ENCODE peak calls at places on chromosomes 13 and 19, in four cellular contexts. One of them, this sample, is unnamed.
A peak's percentile ranks its signal among the peaks of the same experiment; 100 is the strongest.

GRCh38 chr19:33841685-33842084 is 45.0 kb downstream of the KCTD15 start:
- DNase-seq in bronchial epithelial cell: no peak
- DNase-seq in psoas muscle: no peak
- DNase-seq in hepatocyte: no peak
- DNase-seq in this sample: no peak

GRCh38 chr19:37941820-37942515 is 35.0 kb downstream of the SIPA1L3 start:
- DNase-seq in bronchial epithelial cell: no peak
- DNase-seq in psoas muscle: no peak
- DNase-seq in hepatocyte: peak; percentile 54
- DNase-seq in this sample: no peak

GRCh38 chr13:75803982-75804381 is 167.9 kb downstream of the LMO7 start:
- DNase-seq in bronchial epithelial cell: no peak
- DNase-seq in psoas muscle: no peak
- DNase-seq in hepatocyte: no peak
- DNase-seq in this sample: no peak

GRCh38 chr19:5054551-5055456 is 85.9 kb downstream of the KDM4B start:
- DNase-seq in bronchial epithelial cell: no peak
- DNase-seq in psoas muscle: peak; percentile 42
- DNase-seq in hepatocyte: no peak
- DNase-seq in this sample: no peak

GRCh38 chr13:24911135-24911524 is 147.2 kb downstream of the RNF17 start:
- DNase-seq in bronchial epithelial cell: peak; percentile 70
- DNase-seq in psoas muscle: no peak
- DNase-seq in hepatocyte: no peak
- DNase-seq in this sample: peak; percentile 59

GRCh38 chr13:71643466-71643865 is 223.5 kb downstream of the DACH1 start:
- DNase-seq in bronchial epithelial cell: no peak
- DNase-seq in psoas muscle: no peak
- DNase-seq in hepatocyte: no peak
- DNase-seq in this sample: no peak

GRCh38 chr13:50787316-50788195 is 55.9 kb downstream of the DLEU7 start:
- DNase-seq in bronchial epithelial cell: no peak
- DNase-seq in psoas muscle: no peak
- DNase-seq in hepatocyte: no peak
- DNase-seq in this sample: no peak

GRCh38 chr13:94967183-94968039 is 255.1 kb upstream of the SOX21 start:
- DNase-seq in bronchial epithelial cell: no peak
- DNase-seq in psoas muscle: no peak
- DNase-seq in hepatocyte: peak; percentile 66
- DNase-seq in this sample: peak; percentile 23

GRCh38 chr13:30194906-30195305 is 112.4 kb downstream of the KATNAL1 start:
- DNase-seq in bronchial epithelial cell: no peak
- DNase-seq in psoas muscle: no peak
- DNase-seq in hepatocyte: no peak
- DNase-seq in this sample: no peak

GRCh38 chr19:47241919-47242644 is 11.1 kb upstream of the BBC3 start:
- DNase-seq in bronchial epithelial cell: no peak
- DNase-seq in psoas muscle: no peak
- DNase-seq in hepatocyte: no peak
- DNase-seq in this sample: no peak

GRCh38 chr19:49148784-49149651 is 6.2 kb downstream of the HRC start:
- DNase-seq in bronchial epithelial cell: peak; percentile 88
- DNase-seq in psoas muscle: peak; percentile 97
- DNase-seq in hepatocyte: peak; percentile 100
- DNase-seq in this sample: peak; percentile 97

GRCh38 chr19:33458171-33458633 is 63.4 kb downstream of the PEPD start:
- DNase-seq in bronchial epithelial cell: no peak
- DNase-seq in psoas muscle: no peak
- DNase-seq in hepatocyte: no peak
- DNase-seq in this sample: no peak

GRCh38 chr19:35154535-35155406 is at the start of gene FXYD5:
- DNase-seq in bronchial epithelial cell: peak; percentile 69
- DNase-seq in psoas muscle: peak; percentile 74
- DNase-seq in hepatocyte: peak; percentile 86
- DNase-seq in this sample: peak; percentile 80

GRCh38 chr13:30457306-30457891 is 8.3 kb downstream of the HMGB1 start:
- DNase-seq in bronchial epithelial cell: no peak
- DNase-seq in psoas muscle: no peak
- DNase-seq in hepatocyte: no peak
- DNase-seq in this sample: no peak

GRCh38 chr19:14031719-14032480 is at the start of gene IL27RA:
- DNase-seq in bronchial epithelial cell: peak; percentile 13
- DNase-seq in psoas muscle: peak; percentile 77
- DNase-seq in hepatocyte: peak; percentile 63
- DNase-seq in this sample: peak; percentile 51

GRCh38 chr19:33673996-33674395 is 52.2 kb downstream of the CHST8 start:
- DNase-seq in bronchial epithelial cell: no peak
- DNase-seq in psoas muscle: no peak
- DNase-seq in hepatocyte: peak; percentile 1
- DNase-seq in this sample: no peak

GRCh38 chr13:33411312-33411711 is 125.8 kb upstream of the STARD13 start:
- DNase-seq in bronchial epithelial cell: no peak
- DNase-seq in psoas muscle: no peak
- DNase-seq in hepatocyte: no peak
- DNase-seq in this sample: no peak

GRCh38 chr13:51739403-51740112 is 64.4 kb downstream of the DHRS12 start:
- DNase-seq in bronchial epithelial cell: no peak
- DNase-seq in psoas muscle: peak; percentile 56
- DNase-seq in hepatocyte: no peak
- DNase-seq in this sample: no peak

GRCh38 chr13:52786747-52787146 is 47.1 kb upstream of the CNMD start:
- DNase-seq in bronchial epithelial cell: no peak
- DNase-seq in psoas muscle: no peak
- DNase-seq in hepatocyte: no peak
- DNase-seq in this sample: no peak

GRCh38 chr13:101115762-101116161 is 300.5 kb downstream of the NALCN start:
- DNase-seq in bronchial epithelial cell: peak; percentile 3
- DNase-seq in psoas muscle: no peak
- DNase-seq in hepatocyte: peak; percentile 19
- DNase-seq in this sample: peak; percentile 18

GRCh38 chr19:5048727-5049553 is 80.0 kb downstream of the KDM4B start:
- DNase-seq in bronchial epithelial cell: no peak
- DNase-seq in psoas muscle: no peak
- DNase-seq in hepatocyte: peak; percentile 71
- DNase-seq in this sample: no peak

DNA sequence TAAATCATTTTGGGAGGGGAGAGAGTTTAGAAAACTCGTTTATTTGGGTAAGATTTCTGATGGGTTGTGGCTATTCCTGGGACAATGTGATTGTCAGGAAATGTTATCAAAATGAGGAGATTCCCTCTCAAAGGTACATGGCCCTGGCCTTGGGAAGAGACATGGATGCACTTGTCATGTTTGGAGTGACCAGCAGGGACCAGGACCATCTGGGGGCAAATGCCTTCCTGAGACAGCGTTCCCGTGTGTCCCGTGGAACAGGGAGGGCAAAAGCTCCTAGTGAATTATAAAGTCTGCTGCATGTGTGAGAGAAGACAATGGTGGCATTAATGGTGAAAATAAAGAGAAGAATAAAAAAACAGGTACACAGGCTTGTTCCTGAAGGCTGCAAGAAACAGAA is 317.3 kb downstream of the ZNF536 start:
- DNase-seq in bronchial epithelial cell: no peak
- DNase-seq in psoas muscle: no peak
- DNase-seq in hepatocyte: no peak
- DNase-seq in this sample: no peak
- TF ChIP-seq CTCF in bronchial epithelial cell: no peak
- TF ChIP-seq CTCF in psoas muscle: no peak
- TF ChIP-seq CTCF in hepatocyte: no peak
- TF ChIP-seq CTCF in this sample: no peak

GRCh38 chr19:39253374-39254149 is 4.9 kb upstream of the IFNL4 start:
- DNase-seq in bronchial epithelial cell: no peak
- DNase-seq in psoas muscle: no peak
- DNase-seq in hepatocyte: no peak
- DNase-seq in this sample: no peak
- H3K4me3 ChIP-seq in bronchial epithelial cell: no peak overlapping the region
- H3K4me3 ChIP-seq in psoas muscle: no peak overlapping the region
- H3K4me3 ChIP-seq in hepatocyte: no peak overlapping the region
- H3K4me3 ChIP-seq in this sample: no peak overlapping the region

DNA sequence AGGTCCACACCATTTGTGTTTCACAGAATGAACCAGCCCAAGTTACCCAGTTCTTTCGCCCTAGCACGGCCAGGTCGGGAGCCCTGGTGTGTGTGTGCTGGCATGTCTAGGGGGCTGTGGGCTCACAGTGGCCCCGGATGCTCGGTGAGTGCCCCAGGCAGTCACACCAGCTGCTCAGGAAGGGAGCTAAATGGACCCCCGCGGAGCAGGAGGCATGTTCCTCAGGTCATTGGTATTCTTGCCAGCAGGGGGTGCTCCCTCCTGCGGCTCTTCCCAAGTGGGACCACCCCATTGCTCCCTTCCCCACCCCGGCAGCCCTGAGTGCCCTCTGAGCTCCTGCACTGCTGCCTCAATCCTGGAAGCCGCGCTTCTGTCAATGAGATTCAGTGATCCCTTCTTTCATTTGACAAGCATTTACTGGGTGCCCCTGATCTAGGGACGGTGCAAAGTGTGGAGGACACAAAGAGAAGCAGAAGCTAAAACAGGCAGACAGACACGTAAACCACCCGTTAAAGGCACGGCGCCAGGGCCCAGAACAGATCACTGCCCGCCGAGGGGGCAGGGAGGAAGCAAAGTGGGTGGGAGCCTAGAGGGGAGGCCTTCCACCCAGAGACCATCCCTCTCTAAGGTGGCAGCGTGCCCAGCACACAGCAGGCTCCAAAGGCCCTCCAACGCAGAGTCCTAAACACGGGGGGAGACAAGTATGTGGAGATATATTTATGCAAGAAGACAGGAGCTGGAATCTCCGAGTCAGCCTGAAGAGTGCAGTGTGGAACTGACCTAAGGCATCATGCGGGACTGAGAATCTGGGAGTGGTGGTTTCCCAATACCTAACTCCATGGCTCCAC is 5.2 kb upstream of the ADPRHL1 start:
- DNase-seq in bronchial epithelial cell: no peak
- DNase-seq in psoas muscle: peak; percentile 39
- DNase-seq in hepatocyte: no peak
- DNase-seq in this sample: no peak
- TF ChIP-seq CTCF in bronchial epithelial cell: peak; percentile 39
- TF ChIP-seq CTCF in psoas muscle: peak; percentile 32
- TF ChIP-seq CTCF in hepatocyte: peak; percentile 36
- TF ChIP-seq CTCF in this sample: peak; percentile 27

GRCh38 chr19:51712461-51713081 is 11.2 kb downstream of the HAS1 start:
- DNase-seq in bronchial epithelial cell: peak; percentile 71
- DNase-seq in psoas muscle: no peak
- DNase-seq in hepatocyte: peak; percentile 57
- DNase-seq in this sample: peak; percentile 80
- H3K4me3 ChIP-seq in bronchial epithelial cell: no peak overlapping the region
- H3K4me3 ChIP-seq in psoas muscle: no peak overlapping the region
- H3K4me3 ChIP-seq in hepatocyte: no peak overlapping the region
- H3K4me3 ChIP-seq in this sample: no peak overlapping the region

DNA sequence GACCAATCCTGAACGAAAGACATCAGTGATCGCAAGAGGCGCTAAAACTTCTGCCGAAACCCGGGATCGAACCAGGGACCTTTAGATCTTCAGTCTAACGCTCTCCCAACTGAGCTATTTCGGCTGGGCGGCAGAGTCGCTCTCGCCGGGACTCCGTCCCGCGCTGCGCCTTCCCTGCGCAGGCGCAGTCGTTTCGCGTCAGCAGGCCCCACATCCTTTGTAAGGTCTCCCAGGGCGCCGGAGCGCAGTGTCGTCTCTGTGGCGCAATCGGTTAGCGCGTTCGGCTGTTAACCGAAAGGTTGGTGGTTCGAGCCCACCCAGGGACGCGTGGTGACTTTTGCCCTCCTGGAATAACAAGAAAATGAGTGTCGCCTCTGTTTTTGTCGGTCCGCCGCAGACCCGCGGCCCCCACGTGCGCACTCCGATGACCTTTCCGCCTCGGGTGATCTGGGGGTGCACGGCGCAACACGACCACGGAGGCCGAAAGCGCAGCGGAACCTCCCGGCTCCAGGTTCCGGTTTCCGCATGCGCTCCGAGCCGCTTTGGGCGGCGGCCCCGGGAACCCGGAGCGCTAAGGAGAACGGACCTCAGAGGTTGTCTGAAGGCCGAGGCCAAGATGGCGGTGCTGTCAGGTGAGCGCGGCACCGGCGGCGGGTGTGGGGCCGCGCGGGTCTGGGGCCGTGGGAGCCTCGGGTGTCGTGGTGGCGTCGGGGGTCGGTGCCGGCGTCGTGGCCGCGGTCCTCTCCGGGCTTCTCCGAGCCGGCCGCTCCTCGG is at the start of gene NDUFS7:
- DNase-seq in bronchial epithelial cell: peak; percentile 66
- DNase-seq in psoas muscle: peak; percentile 95
- DNase-seq in hepatocyte: peak; percentile 95
- DNase-seq in this sample: peak; percentile 92
- TF ChIP-seq CTCF in bronchial epithelial cell: peak; percentile 24
- TF ChIP-seq CTCF in psoas muscle: no peak
- TF ChIP-seq CTCF in hepatocyte: no peak
- TF ChIP-seq CTCF in this sample: no peak

GRCh38 chr19:7887408-7888144 is 734 bp upstream of the LRRC8E start:
- DNase-seq in bronchial epithelial cell: no peak
- DNase-seq in psoas muscle: no peak
- DNase-seq in hepatocyte: no peak
- DNase-seq in this sample: no peak

GRCh38 chr19:7888826-7889217 is 512 bp downstream of the LRRC8E start:
- DNase-seq in bronchial epithelial cell: no peak
- DNase-seq in psoas muscle: no peak
- DNase-seq in hepatocyte: peak; percentile 3
- DNase-seq in this sample: no peak

GRCh38 chr19:7883796-7884570 is 4.3 kb upstream of the LRRC8E start:
- DNase-seq in bronchial epithelial cell: no peak
- DNase-seq in psoas muscle: no peak
- DNase-seq in hepatocyte: no peak
- DNase-seq in this sample: peak; percentile 38

GRCh38 chr19:7885818-7886217 is 2.5 kb upstream of the LRRC8E start:
- DNase-seq in bronchial epithelial cell: no peak
- DNase-seq in psoas muscle: no peak
- DNase-seq in hepatocyte: no peak
- DNase-seq in this sample: no peak

GRCh38 chr19:7888145-7888825 is at the start of gene LRRC8E:
- DNase-seq in bronchial epithelial cell: peak; percentile 52
- DNase-seq in psoas muscle: no peak
- DNase-seq in hepatocyte: peak; percentile 89
- DNase-seq in this sample: peak; percentile 80
- H3K4me3 ChIP-seq in bronchial epithelial cell: peak within 1 kb of the TSS; percentile 82
- H3K4me3 ChIP-seq in psoas muscle: peak within 1 kb of the TSS; percentile 22
- H3K4me3 ChIP-seq in hepatocyte: peak within 1 kb of the TSS; percentile 28
- H3K4me3 ChIP-seq in this sample: peak within 1 kb of the TSS; percentile 68

GRCh38 chr19:18603255-18603957 is 3.2 kb downstream of the CRLF1 start:
- DNase-seq in bronchial epithelial cell: no peak
- DNase-seq in psoas muscle: no peak
- DNase-seq in hepatocyte: no peak
- DNase-seq in this sample: no peak
- TF ChIP-seq CTCF in bronchial epithelial cell: no peak
- TF ChIP-seq CTCF in psoas muscle: no peak
- TF ChIP-seq CTCF in hepatocyte: peak; percentile 15
- TF ChIP-seq CTCF in this sample: no peak